ENCODE peak calls at places on chromosomes 4 and X, in five cellular contexts. M is K562, J is AG10803, W is ovary, A is dorsolateral prefrontal cortex. Z is an unnamed sample.

GRCh38 chrX:148649145-148649645 is 148.8 kb downstream of the AFF2 start:
- DNase-seq in M (no peak), J (no peak), W (no peak), A (no peak), Z (peak; percentile 2)

GRCh38 chrX:74546984-74547383 is 67.4 kb downstream of the RLIM start:
- DNase-seq in M (no peak), J (no peak), W (no peak), A (no peak), Z (no peak)

GRCh38 chrX:134883134-134883700 is 107.6 kb upstream of the SMIM10 start:
- DNase-seq in M (no peak), J (no peak), W (no peak), A (no peak), Z (no peak)

GRCh38 chr4:68575081-68575480 is 1.0 kb downstream of the UGT2B17 start:
- DNase-seq in M (no peak), J (no peak), W (no peak), A (no peak), Z (no peak)

GRCh38 chrX:112636951-112637541 is 42.7 kb downstream of the LHFPL1 start:
- DNase-seq in M (no peak), J (peak; percentile 95), W (no peak), A (no peak), Z (peak; percentile 54)

GRCh38 chrX:119636419-119636818 is 30.2 kb upstream of the NKRF start:
- DNase-seq in M (no peak), J (no peak), W (no peak), A (no peak), Z (no peak)

GRCh38 chr4:7844247-7844991 is 95.2 kb downstream of the AFAP1 start:
- DNase-seq in M (peak; percentile 62), J (peak; percentile 84), W (peak; percentile 69), A (peak; percentile 64), Z (peak; percentile 97)

GRCh38 chr4:88002786-88003185 is 4.6 kb upstream of the PKD2 start:
- DNase-seq in M (no peak), J (peak; percentile 94), W (no peak), A (no peak), Z (peak; percentile 11)

GRCh38 chrX:134338527-134338926 is 101.5 kb downstream of the CCDC160 start:
- DNase-seq in M (no peak), J (no peak), W (no peak), A (no peak), Z (no peak)

GRCh38 chrX:129540725-129541184 is 696 bp downstream of the OCRL start:
- DNase-seq in M (peak; percentile 22), J (peak; percentile 28), W (no peak), A (no peak), Z (no peak)

GRCh38 chr4:73137121-73137520 is 67.6 kb upstream of the COX18 start:
- DNase-seq in M (no peak), J (no peak), W (no peak), A (no peak), Z (no peak)

GRCh38 chrX:131816551-131817136 is 206.5 kb upstream of the STK26 start:
- DNase-seq in M (no peak), J (peak; percentile 67), W (peak; percentile 84), A (no peak), Z (no peak)

GRCh38 chrX:63506320-63506719 is 155.2 kb upstream of the SPIN4 start:
- DNase-seq in M (peak; percentile 44), J (peak; percentile 47), W (no peak), A (no peak), Z (peak; percentile 64)

GRCh38 chr4:144489831-144490230 is 156.1 kb upstream of the HHIP start:
- DNase-seq in M (no peak), J (no peak), W (no peak), A (no peak), Z (no peak)

GRCh38 chr4:151553874-151554273 is 144.9 kb downstream of the FHIP1A start:
- DNase-seq in M (no peak), J (no peak), W (no peak), A (no peak), Z (no peak)

GRCh38 chr4:84681488-84682274 is 98.8 kb downstream of the CDS1 start:
- DNase-seq in M (peak; percentile 49), J (peak; percentile 81), W (no peak), A (no peak), Z (peak; percentile 71)

GRCh38 chrX:84165716-84166115 is 22.3 kb downstream of the RPS6KA6 start:
- DNase-seq in M (no peak), J (peak; percentile 39), W (no peak), A (no peak), Z (no peak)

GRCh38 chr4:13940921-13941320 is 313.4 kb upstream of the BOD1L1 start:
- DNase-seq in M (no peak), J (no peak), W (no peak), A (no peak), Z (no peak)

GRCh38 chrX:10533686-10534365 is 86.6 kb downstream of the MID1 start:
- DNase-seq in M (no peak), J (no peak), W (no peak), A (no peak), Z (no peak)

DNA sequence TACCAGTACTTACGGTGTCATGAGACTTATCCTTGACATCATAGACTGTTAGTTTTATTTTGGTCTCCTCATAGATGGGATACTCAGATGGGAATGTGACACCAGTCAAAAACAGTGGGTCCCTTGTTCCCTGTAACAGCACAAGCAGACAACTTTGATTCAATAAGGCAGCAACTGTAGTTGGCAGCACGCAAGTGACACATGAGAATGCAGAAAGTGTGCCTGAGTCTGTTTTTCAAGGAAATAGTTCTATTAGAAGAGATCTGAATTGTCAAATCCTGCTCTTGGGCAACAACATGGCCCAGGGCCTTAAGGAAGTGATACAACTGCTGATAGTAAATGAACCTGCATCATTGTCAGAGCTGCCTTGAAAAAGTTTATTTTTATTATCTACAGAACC is 443.2 kb downstream of the INPP4B start:
- DNase-seq in M (no peak), J (peak; percentile 65), W (no peak), A (no peak), Z (peak; percentile 63)
- H3K4me3 ChIP-seq in M (no peak overlapping the region), J (peak overlapping the region; percentile 59), W (no peak overlapping the region), A (peak overlapping the region; percentile 21), Z (no peak overlapping the region)

DNA sequence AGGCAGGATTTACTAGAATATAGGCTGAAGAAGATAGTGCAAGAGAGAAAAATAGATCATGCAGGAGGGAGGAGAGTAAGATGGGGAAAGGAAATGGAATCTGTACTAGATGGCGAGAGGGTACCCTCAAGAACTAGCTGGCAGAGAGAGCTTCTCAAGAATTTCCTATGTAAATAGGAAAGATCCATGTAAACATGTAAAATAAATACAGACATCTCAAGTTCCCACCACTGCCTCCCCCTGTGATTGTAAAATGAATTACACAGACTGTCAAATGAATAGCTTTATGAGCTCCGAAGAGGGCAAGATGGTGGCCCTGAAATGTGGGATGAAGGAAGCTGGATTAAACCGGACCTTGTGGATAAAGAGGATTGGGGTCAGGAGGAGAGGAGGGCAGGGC is 178.0 kb downstream of the PALLD start:
- DNase-seq in M (no peak), J (no peak), W (no peak), A (no peak), Z (no peak)
- TF ChIP-seq CTCF in M (no peak), J (no peak), W (no peak), A (no peak), Z (no peak)

GRCh38 chr4:94714761-94715160 is 43.0 kb upstream of the BMPR1B start:
- DNase-seq in M (no peak), J (peak; percentile 98), W (no peak), A (no peak), Z (peak; percentile 39)
- H3K4me3 ChIP-seq in M (no peak overlapping the region), J (peak overlapping the region; percentile 19), W (no peak overlapping the region), A (no peak overlapping the region), Z (no peak overlapping the region)

GRCh38 chr4:38728651-38729141 is 54.1 kb downstream of the TLR10 start:
- DNase-seq in M (peak; percentile 22), J (no peak), W (no peak), A (no peak), Z (no peak)
- TF ChIP-seq CTCF in M (peak; percentile 3), J (no peak), W (no peak), A (no peak), Z (no peak)

GRCh38 chr4:82479562-82479961 is 49.2 kb downstream of the ENOPH1 start:
- DNase-seq in M (no peak), J (no peak), W (no peak), A (no peak), Z (no peak)

GRCh38 chr4:82482387-82482786 is 52.0 kb downstream of the ENOPH1 start:
- DNase-seq in M (no peak), J (no peak), W (no peak), A (no peak), Z (no peak)

GRCh38 chr4:82484987-82485783 is 54.8 kb downstream of the ENOPH1 start:
- DNase-seq in M (no peak), J (no peak), W (no peak), A (no peak), Z (peak; percentile 22)

DNA sequence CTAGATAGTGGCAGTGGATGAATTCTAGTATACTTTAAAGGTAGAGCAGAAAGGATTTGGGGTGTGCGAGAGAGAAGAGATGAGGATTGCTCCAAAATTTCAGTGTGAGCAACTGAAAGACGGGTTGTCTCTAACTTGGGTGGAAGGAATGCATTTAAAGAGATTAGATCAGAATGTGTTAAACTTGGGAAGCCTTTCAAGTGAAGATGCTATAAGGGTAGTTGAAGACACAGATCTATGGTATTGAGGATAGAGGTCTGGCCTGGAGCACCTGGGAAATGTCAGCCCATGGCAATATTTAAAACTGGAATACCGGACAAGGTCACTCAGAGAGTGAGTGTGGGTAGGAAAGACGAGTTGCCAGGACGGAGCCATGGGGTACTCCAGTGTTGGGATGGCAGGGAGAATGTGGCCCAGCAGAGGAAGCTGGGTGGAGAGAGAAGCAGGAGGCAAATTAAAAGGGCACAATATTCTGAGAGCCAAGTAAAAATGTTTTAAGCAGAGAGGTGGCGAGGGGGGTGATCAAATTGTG is 50.5 kb downstream of the ENOPH1 start:
- DNase-seq in M (no peak), J (no peak), W (no peak), A (no peak), Z (no peak)
- H3K4me3 ChIP-seq in M (no peak overlapping the region), J (no peak overlapping the region), W (no peak overlapping the region), A (no peak overlapping the region), Z (no peak overlapping the region)

GRCh38 chr4:122759639-122760310 is 27.3 kb downstream of the BBS12 start:
- DNase-seq in M (no peak), J (no peak), W (no peak), A (no peak), Z (peak; percentile 52)
- TF ChIP-seq CTCF in M (peak; percentile 39), J (peak; percentile 56), W (no peak), A (no peak), Z (peak; percentile 62)

DNA sequence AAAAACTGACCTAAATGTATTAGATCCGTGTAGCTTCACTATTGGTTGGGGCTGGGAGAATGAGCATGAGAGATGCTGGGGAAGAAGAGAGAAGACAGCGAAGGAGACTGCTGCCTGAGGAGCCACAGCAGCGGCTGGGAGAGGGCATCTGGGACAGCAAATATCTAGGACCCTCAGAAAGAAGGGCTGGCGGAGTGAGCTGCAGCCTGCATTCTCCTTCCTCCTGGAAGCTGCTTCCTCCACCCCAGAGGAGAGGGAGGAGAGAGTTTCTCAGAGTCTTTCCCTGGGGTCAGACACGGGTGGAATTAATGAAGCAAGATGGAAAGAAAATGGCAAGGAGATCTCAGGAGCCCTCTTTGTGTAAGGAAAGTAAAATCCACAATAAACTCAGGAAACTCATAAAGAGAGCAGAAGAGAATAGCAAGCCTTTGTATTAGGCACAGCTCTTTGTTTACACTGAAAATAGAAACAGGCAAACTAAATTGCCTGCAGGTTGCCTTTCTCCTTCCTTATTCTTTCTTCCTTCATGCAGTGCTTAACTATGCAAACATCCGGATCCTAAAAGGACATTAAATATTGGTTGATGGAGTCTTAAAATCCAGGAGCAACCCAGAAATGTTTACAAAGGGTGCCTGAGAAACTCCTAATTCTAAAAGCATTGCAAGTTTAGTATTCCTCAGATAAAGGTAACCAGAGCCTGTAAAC is 130.3 kb upstream of the GALNT7 start:
- DNase-seq in M (no peak), J (no peak), W (no peak), A (no peak), Z (no peak)
- H3K4me3 ChIP-seq in M (no peak overlapping the region), J (no peak overlapping the region), W (no peak overlapping the region), A (no peak overlapping the region), Z (no peak overlapping the region)

GRCh38 chr4:187084696-187085095 is 361.0 kb upstream of the FAT1 start:
- DNase-seq in M (no peak), J (peak; percentile 6), W (no peak), A (no peak), Z (no peak)
- TF ChIP-seq CTCF in M (no peak), J (no peak), W (no peak), A (no peak), Z (no peak)

Z was measured in fibroblast of pulmonary artery.